ENCODE peak calls at places on chromosomes 6 and 20, in five cellular contexts. One of them, this sample, is unnamed.

GRCh38 chr20:8796088-8796665 is 272.7 kb upstream of the PLCB4 start:
- DNase-seq in transverse colon: no peak
- DNase-seq in hepatocyte: no peak
- DNase-seq in IMR-90: peak
- DNase-seq in fibroblast of pulmonary artery: peak
- DNase-seq in this sample: no peak

GRCh38 chr6:89574860-89575561 is 63.5 kb downstream of the LYRM2 start:
- DNase-seq in hepatocyte: peak
- DNase-seq in transverse colon: no peak
- DNase-seq in IMR-90: no peak
- DNase-seq in fibroblast of pulmonary artery: no peak
- DNase-seq in this sample: no peak

GRCh38 chr6:87152528-87152950 is 2.8 kb upstream of the ZNF292 start:
- DNase-seq in hepatocyte: peak
- DNase-seq in transverse colon: no peak
- DNase-seq in IMR-90: peak
- DNase-seq in fibroblast of pulmonary artery: peak
- DNase-seq in this sample: no peak

GRCh38 chr6:136660727-136661126 is 110.5 kb upstream of the MAP7 start:
- DNase-seq in hepatocyte: no peak
- DNase-seq in transverse colon: no peak
- DNase-seq in fibroblast of pulmonary artery: no peak
- DNase-seq in IMR-90: no peak
- DNase-seq in this sample: no peak

GRCh38 chr6:9896806-9897205 is 518.1 kb downstream of the TFAP2A start:
- DNase-seq in IMR-90: no peak
- DNase-seq in fibroblast of pulmonary artery: peak
- DNase-seq in hepatocyte: no peak
- DNase-seq in transverse colon: no peak
- DNase-seq in this sample: no peak

GRCh38 chr6:149456311-149457021 is 28.3 kb downstream of the ZC3H12D start:
- DNase-seq in fibroblast of pulmonary artery: no peak
- DNase-seq in transverse colon: no peak
- DNase-seq in IMR-90: no peak
- DNase-seq in hepatocyte: no peak
- DNase-seq in this sample: no peak

GRCh38 chr20:57696401-57696961 is 13.3 kb downstream of the PMEPA1 start:
- DNase-seq in IMR-90: no peak
- DNase-seq in fibroblast of pulmonary artery: no peak
- DNase-seq in hepatocyte: no peak
- DNase-seq in transverse colon: no peak
- DNase-seq in this sample: no peak

GRCh38 chr6:105428342-105428957 is 25.6 kb upstream of the PREP start:
- DNase-seq in transverse colon: no peak
- DNase-seq in fibroblast of pulmonary artery: peak
- DNase-seq in IMR-90: peak
- DNase-seq in hepatocyte: no peak
- DNase-seq in this sample: peak

GRCh38 chr6:67639161-67639560 is 995.9 kb upstream of the ADGRB3 start:
- DNase-seq in hepatocyte: no peak
- DNase-seq in fibroblast of pulmonary artery: peak
- DNase-seq in IMR-90: no peak
- DNase-seq in transverse colon: no peak
- DNase-seq in this sample: no peak

GRCh38 chr6:123925360-123925759 is 121.7 kb downstream of the NKAIN2 start:
- DNase-seq in fibroblast of pulmonary artery: no peak
- DNase-seq in hepatocyte: no peak
- DNase-seq in transverse colon: no peak
- DNase-seq in IMR-90: peak
- DNase-seq in this sample: no peak

GRCh38 chr6:106496791-106497190 is 132.5 kb downstream of the RTN4IP1 start:
- DNase-seq in hepatocyte: no peak
- DNase-seq in transverse colon: no peak
- DNase-seq in IMR-90: no peak
- DNase-seq in fibroblast of pulmonary artery: no peak
- DNase-seq in this sample: no peak

DNA sequence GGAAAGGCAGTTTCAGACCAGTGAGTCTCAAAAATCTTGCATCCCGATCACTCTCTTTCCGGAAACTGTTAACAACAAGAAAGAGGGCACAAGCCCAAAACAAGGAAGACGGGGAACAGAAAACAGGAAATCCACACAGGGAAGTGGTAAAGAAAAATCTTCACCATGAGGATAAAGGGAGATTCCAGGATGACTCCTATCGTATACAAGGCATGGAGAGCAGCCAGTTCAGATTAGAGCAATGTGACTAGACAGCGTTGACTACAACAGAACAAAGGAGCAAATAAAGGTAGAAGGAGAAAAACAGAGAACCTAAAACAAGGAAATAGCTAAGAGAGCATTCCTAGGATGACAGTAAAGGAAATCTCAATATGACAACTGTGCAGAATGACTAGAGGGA is 26.5 kb downstream of the VNN1 start:
- DNase-seq in transverse colon: no peak
- DNase-seq in IMR-90: peak
- DNase-seq in hepatocyte: no peak
- DNase-seq in fibroblast of pulmonary artery: peak
- DNase-seq in this sample: peak
- H3K4me3 ChIP-seq in transverse colon: no peak
- H3K4me3 ChIP-seq in IMR-90: no peak
- H3K4me3 ChIP-seq in hepatocyte: no peak
- H3K4me3 ChIP-seq in fibroblast of pulmonary artery: peak
- H3K4me3 ChIP-seq in this sample: no peak

GRCh38 chr6:40039042-40039441 is 104.8 kb upstream of the MOCS1 start:
- DNase-seq in transverse colon: no peak
- DNase-seq in hepatocyte: no peak
- DNase-seq in fibroblast of pulmonary artery: no peak
- DNase-seq in IMR-90: no peak
- DNase-seq in this sample: no peak
- H3K4me3 ChIP-seq in transverse colon: no peak
- H3K4me3 ChIP-seq in hepatocyte: no peak
- H3K4me3 ChIP-seq in fibroblast of pulmonary artery: no peak
- H3K4me3 ChIP-seq in IMR-90: no peak
- H3K4me3 ChIP-seq in this sample: no peak

DNA sequence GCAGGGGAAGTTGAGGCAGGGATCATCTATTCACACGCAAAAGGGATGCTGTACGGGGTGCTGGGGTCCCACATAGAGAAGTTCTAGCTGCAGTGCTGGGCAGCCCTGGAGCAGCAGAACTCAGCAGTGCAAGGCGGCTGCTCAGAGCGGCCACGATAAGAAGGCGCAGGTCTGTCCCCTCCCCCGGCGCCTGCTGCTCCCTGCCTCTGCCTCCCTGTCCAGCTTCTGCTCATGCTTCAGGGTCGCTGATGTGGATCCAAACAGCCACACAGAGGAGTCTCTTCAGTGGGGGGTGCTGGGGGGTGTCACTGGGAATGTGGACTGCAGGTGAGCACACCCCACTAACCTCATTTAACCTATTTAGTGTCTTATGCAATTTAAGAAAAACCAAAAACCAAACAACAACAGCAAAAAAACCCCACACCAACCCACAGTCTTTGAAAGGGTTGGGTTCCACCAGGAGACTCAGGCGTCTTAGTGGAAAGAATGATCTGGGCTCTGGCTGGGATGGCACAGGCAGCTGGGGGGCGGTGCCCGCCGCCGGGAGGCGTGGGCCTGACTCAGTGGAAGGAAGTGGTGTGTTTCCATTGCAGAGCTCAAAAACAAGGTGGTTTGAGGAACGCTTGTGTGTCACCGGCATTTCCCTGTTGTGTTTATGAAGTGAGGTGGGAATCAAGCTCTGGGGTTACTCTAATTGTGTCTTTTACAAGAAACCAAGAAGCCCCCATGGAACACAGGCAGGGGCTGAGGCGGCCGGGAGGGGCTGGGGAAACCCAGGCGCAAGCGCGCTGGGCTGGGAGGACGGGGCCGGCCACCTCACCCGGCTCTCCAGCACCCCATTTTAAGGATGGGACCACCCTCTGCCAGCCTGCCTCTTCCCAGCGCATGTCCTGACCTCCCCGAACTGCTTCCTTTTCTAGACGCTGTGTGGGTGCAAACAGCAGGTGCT is 55.1 kb downstream of the IRF4 start:
- DNase-seq in transverse colon: peak
- DNase-seq in IMR-90: no peak
- DNase-seq in hepatocyte: no peak
- DNase-seq in fibroblast of pulmonary artery: no peak
- DNase-seq in this sample: no peak
- H3K4me3 ChIP-seq in transverse colon: peak
- H3K4me3 ChIP-seq in IMR-90: no peak
- H3K4me3 ChIP-seq in hepatocyte: no peak
- H3K4me3 ChIP-seq in fibroblast of pulmonary artery: no peak
- H3K4me3 ChIP-seq in this sample: no peak

DNA sequence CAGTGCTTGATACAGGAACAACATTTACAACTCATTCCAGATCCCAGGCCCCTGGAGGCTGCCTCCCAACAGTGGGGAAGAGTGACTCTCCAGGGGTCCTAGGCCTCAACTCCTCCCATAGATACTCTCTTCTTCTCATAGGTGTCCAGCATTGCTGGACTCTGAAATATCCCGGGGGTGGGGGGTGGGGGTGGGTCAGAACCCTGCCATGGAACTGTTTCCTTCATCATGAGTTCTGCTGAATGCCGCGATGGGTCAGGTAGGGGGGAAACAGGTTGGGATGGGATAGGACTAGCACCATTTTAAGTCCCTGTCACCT is 4.2 kb downstream of the PIM1 start:
- DNase-seq in transverse colon: no peak
- DNase-seq in fibroblast of pulmonary artery: no peak
- DNase-seq in hepatocyte: no peak
- DNase-seq in IMR-90: no peak
- DNase-seq in this sample: no peak
- H3K4me3 ChIP-seq in transverse colon: no peak
- H3K4me3 ChIP-seq in fibroblast of pulmonary artery: peak
- H3K4me3 ChIP-seq in hepatocyte: no peak
- H3K4me3 ChIP-seq in IMR-90: no peak
- H3K4me3 ChIP-seq in this sample: no peak

GRCh38 chr20:3812259-3812681 is 8.1 kb upstream of the AP5S1 start:
- DNase-seq in IMR-90: no peak
- DNase-seq in fibroblast of pulmonary artery: no peak
- DNase-seq in hepatocyte: no peak
- DNase-seq in transverse colon: no peak
- DNase-seq in this sample: no peak

GRCh38 chr20:3811421-3812258 is 8.7 kb upstream of the AP5S1 start:
- DNase-seq in IMR-90: peak
- DNase-seq in hepatocyte: peak
- DNase-seq in transverse colon: peak
- DNase-seq in fibroblast of pulmonary artery: peak
- DNase-seq in this sample: peak

GRCh38 chr20:3813758-3814581 is 6.4 kb upstream of the AP5S1 start:
- DNase-seq in hepatocyte: no peak
- DNase-seq in fibroblast of pulmonary artery: no peak
- DNase-seq in IMR-90: no peak
- DNase-seq in transverse colon: no peak
- DNase-seq in this sample: no peak

GRCh38 chr20:3814928-3815495 is 5.3 kb upstream of the AP5S1 start:
- DNase-seq in fibroblast of pulmonary artery: no peak
- DNase-seq in transverse colon: no peak
- DNase-seq in hepatocyte: no peak
- DNase-seq in IMR-90: no peak
- DNase-seq in this sample: no peak

GRCh38 chr20:3812975-3813599 is 7.3 kb upstream of the AP5S1 start:
- DNase-seq in fibroblast of pulmonary artery: no peak
- DNase-seq in transverse colon: no peak
- DNase-seq in hepatocyte: no peak
- DNase-seq in IMR-90: no peak
- DNase-seq in this sample: no peak
- H3K4me3 ChIP-seq in fibroblast of pulmonary artery: no peak
- H3K4me3 ChIP-seq in transverse colon: no peak
- H3K4me3 ChIP-seq in hepatocyte: no peak
- H3K4me3 ChIP-seq in IMR-90: no peak
- H3K4me3 ChIP-seq in this sample: no peak

DNA sequence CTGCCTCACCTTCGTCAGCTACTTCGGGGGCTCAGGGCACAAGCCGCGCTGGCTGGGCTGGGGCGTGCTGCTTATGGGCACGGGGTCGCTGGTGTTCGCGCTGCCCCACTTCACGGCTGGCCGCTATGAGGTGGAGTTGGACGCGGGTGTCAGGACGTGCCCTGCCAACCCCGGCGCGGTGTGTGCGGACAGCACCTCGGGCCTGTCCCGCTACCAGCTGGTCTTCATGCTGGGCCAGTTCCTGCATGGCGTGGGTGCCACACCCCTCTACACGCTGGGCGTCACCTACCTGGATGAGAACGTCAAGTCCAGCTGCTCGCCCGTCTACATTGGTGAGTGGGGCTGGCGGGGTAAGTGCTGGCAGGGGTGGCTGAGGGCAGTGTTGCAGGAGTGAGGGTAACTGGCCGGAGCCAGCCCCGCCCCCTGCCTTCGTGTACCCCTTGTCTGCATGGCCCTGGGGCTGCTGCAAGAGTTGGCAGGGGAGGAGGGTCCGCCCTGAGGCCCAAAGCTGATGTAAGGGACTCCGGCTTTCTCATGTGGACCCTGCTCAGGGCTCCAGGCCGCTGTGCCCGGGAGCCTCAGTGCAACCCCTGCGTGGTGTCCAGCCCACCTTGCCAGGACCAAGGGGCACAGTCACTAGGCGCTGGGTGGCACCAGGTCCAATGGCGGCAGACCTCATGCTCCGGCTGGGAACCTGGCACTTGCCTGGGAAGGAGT is 14.8 kb downstream of the SLCO4A1 start:
- DNase-seq in hepatocyte: no peak
- DNase-seq in IMR-90: no peak
- DNase-seq in fibroblast of pulmonary artery: no peak
- DNase-seq in transverse colon: no peak
- DNase-seq in this sample: no peak
- H3K4me3 ChIP-seq in hepatocyte: no peak
- H3K4me3 ChIP-seq in IMR-90: no peak
- H3K4me3 ChIP-seq in fibroblast of pulmonary artery: no peak
- H3K4me3 ChIP-seq in transverse colon: no peak
- H3K4me3 ChIP-seq in this sample: no peak

GRCh38 chr6:41470341-41471063 is 75.7 kb upstream of the FOXP4 start:
- DNase-seq in transverse colon: no peak
- DNase-seq in hepatocyte: peak
- DNase-seq in IMR-90: no peak
- DNase-seq in fibroblast of pulmonary artery: peak
- DNase-seq in this sample: no peak
- H3K4me3 ChIP-seq in transverse colon: peak
- H3K4me3 ChIP-seq in hepatocyte: no peak
- H3K4me3 ChIP-seq in IMR-90: no peak
- H3K4me3 ChIP-seq in fibroblast of pulmonary artery: no peak
- H3K4me3 ChIP-seq in this sample: no peak